ENCODE peak calls at places on chromosomes 4 and X, in five cellular contexts. X is T-cell, E is astrocyte of the spinal cord, B is HEK293T, K is lower leg skin. T is an unnamed sample.

GRCh38 chrX:124293810-124294209 is 38.6 kb upstream of the TEX13D start:
- DNase-seq in X (no peak), E (no peak), B (no peak), K (no peak), T (no peak)

GRCh38 chrX:13808865-13809264 is 8.0 kb downstream of the GPM6B start:
- DNase-seq in X (no peak), E (no peak), B (no peak), K (no peak), T (peak)

GRCh38 chr4:3320361-3321023 is 27.7 kb downstream of the RGS12 start:
- DNase-seq in X (no peak), E (no peak), B (no peak), K (peak), T (no peak)

GRCh38 chr4:11532138-11532537 is 103.4 kb upstream of the HS3ST1 start:
- DNase-seq in X (no peak), E (no peak), B (no peak), K (no peak), T (no peak)

GRCh38 chr4:82629238-82630000 is 67.6 kb upstream of the TMEM150C start:
- DNase-seq in X (no peak), E (no peak), B (no peak), K (peak), T (no peak)

GRCh38 chr4:140237616-140238352 is 83.8 kb upstream of the MAML3 start:
- DNase-seq in X (no peak), E (peak), B (no peak), K (peak), T (peak)

GRCh38 chrX:18833071-18833731 is 125.8 kb downstream of the PPEF1 start:
- DNase-seq in X (no peak), E (no peak), B (no peak), K (no peak), T (peak)

GRCh38 chr4:86640469-86640868 is 46.4 kb downstream of the PTPN13 start:
- DNase-seq in X (no peak), E (peak), B (no peak), K (no peak), T (peak)

GRCh38 chr4:52744588-52744987 is 6.6 kb downstream of the ERVMER34-1 start:
- DNase-seq in X (no peak), E (no peak), B (no peak), K (no peak), T (no peak)

GRCh38 chr4:15805583-15806517 is 27.7 kb downstream of the CD38 start:
- DNase-seq in X (peak), E (peak), B (peak), K (no peak), T (peak)

GRCh38 chr4:1557221-1557597 is 126.9 kb downstream of the FAM53A start:
- DNase-seq in X (no peak), E (no peak), B (no peak), K (no peak), T (no peak)

GRCh38 chr4:8419222-8420041 is 21.1 kb downstream of the ACOX3 start:
- DNase-seq in X (no peak), E (no peak), B (no peak), K (no peak), T (peak)

GRCh38 chrX:45849261-45849660 is 648.6 kb upstream of the DIPK2B start:
- DNase-seq in X (no peak), E (peak), B (peak), K (no peak), T (peak)

GRCh38 chr4:4260185-4260751 is 12.2 kb upstream of the TMEM128 start:
- DNase-seq in X (peak), E (peak), B (peak), K (no peak), T (peak)

GRCh38 chr4:37453361-37454262 is 209.1 kb downstream of the NWD2 start:
- DNase-seq in X (peak), E (peak), B (peak), K (peak), T (peak)

GRCh38 chr4:128229458-128229805 is 58.2 kb downstream of the PGRMC2 start:
- DNase-seq in X (no peak), E (no peak), B (no peak), K (no peak), T (peak)

GRCh38 chr4:99683913-99684312 is 26.3 kb upstream of the C4orf54 start:
- DNase-seq in X (no peak), E (no peak), B (no peak), K (no peak), T (no peak)

GRCh38 chr4:125316781-125317525 is 2.2 kb downstream of the FAT4 start:
- DNase-seq in X (no peak), E (peak), B (no peak), K (peak), T (peak)

GRCh38 chr4:20723019-20723418 is 22.8 kb downstream of the PACRGL start:
- DNase-seq in X (no peak), E (no peak), B (no peak), K (no peak), T (peak)

GRCh38 chr4:184475096-184475461 is 729 bp upstream of the IRF2 start:
- DNase-seq in X (peak), E (no peak), B (peak), K (peak), T (peak)

GRCh38 chr4:37160653-37161052 is 83.9 kb upstream of the NWD2 start:
- DNase-seq in X (no peak), E (no peak), B (no peak), K (no peak), T (no peak)

GRCh38 chr4:3412257-3413020 is 29.3 kb upstream of the HGFAC start:
- DNase-seq in X (no peak), E (no peak), B (no peak), K (peak), T (no peak)

GRCh38 chr4:152927737-152928136 is 8.4 kb upstream of the FHDC1 start:
- DNase-seq in X (no peak), E (no peak), B (no peak), K (no peak), T (no peak)

GRCh38 chrX:41722220-41722619 is 1.8 kb upstream of the GPR82 start:
- DNase-seq in X (no peak), E (no peak), B (no peak), K (no peak), T (no peak)

GRCh38 chr4:176319704-176320339 is at the start of gene SPCS3:
- DNase-seq in X (peak), E (peak), B (peak), K (peak), T (peak)

GRCh38 chrX:63350551-63350950 is 581 bp downstream of the SPIN4 start:
- DNase-seq in X (no peak), E (no peak), B (peak), K (peak), T (peak)

GRCh38 chr4:27819261-27819660 is 958.6 kb downstream of the STIM2 start:
- DNase-seq in X (no peak), E (peak), B (no peak), K (no peak), T (no peak)

GRCh38 chr4:23161787-23162186 is 469.1 kb downstream of the GBA3 start:
- DNase-seq in X (no peak), E (no peak), B (no peak), K (no peak), T (no peak)

GRCh38 chr4:74531952-74532794 is 87.2 kb downstream of the AREG start:
- DNase-seq in X (no peak), E (peak), B (peak), K (no peak), T (peak)

GRCh38 chrX:97397371-97397770 is 513.7 kb downstream of the RPA4 start:
- DNase-seq in X (no peak), E (peak), B (no peak), K (no peak), T (peak)

GRCh38 chr4:68324509-68325262 is 25.2 kb downstream of the YTHDC1 start:
- DNase-seq in X (no peak), E (no peak), B (no peak), K (no peak), T (no peak)

GRCh38 chr4:2044542-2045517 is 14.3 kb upstream of the NAT8L start:
- DNase-seq in X (no peak), E (no peak), B (no peak), K (peak), T (no peak)

GRCh38 chr4:24642941-24643628 is 58.7 kb upstream of the DHX15 start:
- DNase-seq in X (no peak), E (peak), B (no peak), K (no peak), T (peak)

GRCh38 chr4:94446386-94446785 is 5.4 kb upstream of the PDLIM5 start:
- DNase-seq in X (no peak), E (peak), B (no peak), K (no peak), T (peak)

GRCh38 chr4:155805016-155805415 is 46.2 kb downstream of the GUCY1B1 start:
- DNase-seq in X (no peak), E (peak), B (no peak), K (no peak), T (peak)

GRCh38 chrX:38939067-38939466 is 137.8 kb downstream of the MID1IP1 start:
- DNase-seq in X (no peak), E (peak), B (no peak), K (no peak), T (peak)

GRCh38 chrX:136192839-136193414 is 45.6 kb downstream of the FHL1 start:
- DNase-seq in X (no peak), E (peak), B (no peak), K (no peak), T (no peak)

GRCh38 chr4:138088449-138089208 is 153.5 kb downstream of the SLC7A11 start:
- DNase-seq in X (no peak), E (no peak), B (no peak), K (no peak), T (no peak)

GRCh38 chr4:33160126-33160525 is 2440.0 kb downstream of the PCDH7 start:
- DNase-seq in X (no peak), E (no peak), B (peak), K (no peak), T (peak)

GRCh38 chrX:25555521-25555920 is 539.8 kb upstream of the ARX start:
- DNase-seq in X (no peak), E (no peak), B (no peak), K (no peak), T (no peak)